ENCODE peak calls at places on chromosome 17, in seven cellular contexts. F, C, N, E, B, L and Q are unnamed samples.
A peak's percentile ranks its signal among the peaks of the same experiment; 100 is the strongest.

GRCh38 chr17:72691601-72692000 is 400.9 kb downstream of the SLC39A11 start:
- DNase-seq in F (no peak), C (peak; percentile 51), N (no peak), E (no peak), B (peak; percentile 12), L (no peak), Q (no peak)

GRCh38 chr17:74779948-74780400 is 3.8 kb upstream of the NAT9 start:
- DNase-seq in F (peak; percentile 100), C (no peak), N (peak; percentile 39), E (no peak), B (no peak), L (no peak), Q (no peak)

GRCh38 chr17:74750327-74751069 is 2.1 kb downstream of the NHERF1 start:
- DNase-seq in F (no peak), C (no peak), N (no peak), E (no peak), B (no peak), L (no peak), Q (no peak)

GRCh38 chr17:21210411-21211076 is 3.4 kb downstream of the TMEM11 start:
- DNase-seq in F (peak; percentile 22), C (no peak), N (no peak), E (no peak), B (no peak), L (no peak), Q (no peak)

GRCh38 chr17:48995871-48996695 is 1.1 kb upstream of the IGF2BP1 start:
- DNase-seq in F (no peak), C (no peak), N (no peak), E (no peak), B (no peak), L (no peak), Q (peak; percentile 85)

GRCh38 chr17:623121-623520 is 91.5 kb downstream of the VPS53 start:
- DNase-seq in F (no peak), C (no peak), N (no peak), E (no peak), B (no peak), L (no peak), Q (no peak)

GRCh38 chr17:44221862-44222111 is 2.3 kb upstream of the UBTF start:
- DNase-seq in F (no peak), C (no peak), N (no peak), E (no peak), B (no peak), L (no peak), Q (no peak)

GRCh38 chr17:67212716-67213417 is 32.1 kb downstream of the HELZ start:
- DNase-seq in F (peak; percentile 48), C (peak; percentile 28), N (no peak), E (no peak), B (no peak), L (no peak), Q (no peak)

GRCh38 chr17:2449486-2449885 is 48.6 kb upstream of the MNT start:
- DNase-seq in F (no peak), C (no peak), N (no peak), E (no peak), B (no peak), L (no peak), Q (no peak)

GRCh38 chr17:79483842-79484241 is 127.0 kb downstream of the RBFOX3 start:
- DNase-seq in F (no peak), C (no peak), N (no peak), E (no peak), B (no peak), L (no peak), Q (no peak)

GRCh38 chr17:6577686-6578263 is 21.4 kb upstream of the PITPNM3 start:
- DNase-seq in F (no peak), C (peak; percentile 93), N (no peak), E (no peak), B (no peak), L (no peak), Q (no peak)

GRCh38 chr17:31674305-31674704 is 184.7 kb downstream of the COPRS start:
- DNase-seq in F (no peak), C (peak; percentile 54), N (no peak), E (no peak), B (no peak), L (no peak), Q (no peak)

GRCh38 chr17:7650509-7651096 is at the start of gene ATP1B2:
- DNase-seq in F (peak; percentile 9), C (peak; percentile 20), N (no peak), E (no peak), B (no peak), L (peak; percentile 47), Q (peak; percentile 73)

GRCh38 chr17:28346199-28346580 is 10.6 kb downstream of the TNFAIP1 start:
- DNase-seq in F (no peak), C (no peak), N (no peak), E (no peak), B (no peak), L (no peak), Q (no peak)

GRCh38 chr17:34626141-34626681 is 46.8 kb downstream of the TMEM132E start:
- DNase-seq in F (no peak), C (no peak), N (no peak), E (no peak), B (no peak), L (no peak), Q (no peak)

GRCh38 chr17:16969931-16970906 is 1.7 kb downstream of the TNFRSF13B start:
- DNase-seq in F (no peak), C (no peak), N (no peak), E (no peak), B (no peak), L (no peak), Q (no peak)

GRCh38 chr17:60163108-60163784 is 13.5 kb downstream of the CA4 start:
- DNase-seq in F (peak; percentile 28), C (no peak), N (no peak), E (no peak), B (no peak), L (no peak), Q (no peak)

GRCh38 chr17:38730526-38731379 is 612 bp downstream of the CISD3 start:
- DNase-seq in F (peak; percentile 55), C (peak; percentile 53), N (no peak), E (no peak), B (no peak), L (no peak), Q (no peak)

GRCh38 chr17:18916816-18917496 is 35.0 kb upstream of the SLC5A10 start:
- DNase-seq in F (no peak), C (no peak), N (no peak), E (no peak), B (no peak), L (no peak), Q (no peak)

GRCh38 chr17:31492880-31493655 is 101.6 kb downstream of the RAB11FIP4 start:
- DNase-seq in F (peak; percentile 93), C (no peak), N (peak; percentile 30), E (no peak), B (no peak), L (peak; percentile 51), Q (no peak)

GRCh38 chr17:13594310-13594709 is 7.4 kb downstream of the HS3ST3A1 start:
- DNase-seq in F (no peak), C (no peak), N (no peak), E (no peak), B (no peak), L (no peak), Q (no peak)

GRCh38 chr17:61416540-61417363 is 17.1 kb downstream of the TBX2 start:
- DNase-seq in F (peak; percentile 74), C (peak; percentile 50), N (no peak), E (peak; percentile 54), B (peak; percentile 85), L (no peak), Q (peak; percentile 99)

GRCh38 chr17:78670850-78671291 is 93.7 kb upstream of the DNAH17 start:
- DNase-seq in F (no peak), C (no peak), N (no peak), E (no peak), B (no peak), L (no peak), Q (no peak)

GRCh38 chr17:8357910-8358309 is 18.3 kb downstream of the ODF4 start:
- DNase-seq in F (no peak), C (no peak), N (no peak), E (no peak), B (no peak), L (no peak), Q (no peak)

GRCh38 chr17:43020789-43021738 is 1.1 kb downstream of the VAT1 start:
- DNase-seq in F (peak; percentile 21), C (peak; percentile 47), N (peak; percentile 39), E (no peak), B (peak; percentile 43), L (no peak), Q (no peak)

GRCh38 chr17:64385187-64386083 is 5.2 kb downstream of the PECAM1 start:
- DNase-seq in F (peak; percentile 57), C (peak; percentile 85), N (peak; percentile 59), E (no peak), B (peak; percentile 13), L (no peak), Q (no peak)

GRCh38 chr17:72302735-72303134 is 181.9 kb downstream of the SOX9 start:
- DNase-seq in F (no peak), C (no peak), N (no peak), E (no peak), B (no peak), L (no peak), Q (no peak)

GRCh38 chr17:57586099-57586702 is 158.9 kb downstream of the CCDC182 start:
- DNase-seq in F (no peak), C (no peak), N (no peak), E (peak; percentile 76), B (no peak), L (no peak), Q (no peak)

GRCh38 chr17:35766903-35767510 is 6.3 kb downstream of the C17orf50 start:
- DNase-seq in F (peak; percentile 71), C (peak; percentile 34), N (no peak), E (no peak), B (no peak), L (peak; percentile 7), Q (no peak)

GRCh38 chr17:76379646-76380376 is 4.6 kb upstream of the SPHK1 start:
- DNase-seq in F (no peak), C (no peak), N (no peak), E (no peak), B (no peak), L (no peak), Q (no peak)

GRCh38 chr17:75910699-75911098 is 6.0 kb upstream of the MRPL38 start:
- DNase-seq in F (no peak), C (no peak), N (no peak), E (peak; percentile 8), B (no peak), L (no peak), Q (no peak)

GRCh38 chr17:1515640-1516402 is 591 bp downstream of the INPP5K start:
- DNase-seq in F (peak; percentile 59), C (peak; percentile 77), N (no peak), E (no peak), B (peak; percentile 54), L (no peak), Q (peak; percentile 33)

GRCh38 chr17:13953871-13954270 is 115.4 kb upstream of the COX10 start:
- DNase-seq in F (no peak), C (no peak), N (no peak), E (no peak), B (no peak), L (no peak), Q (no peak)

GRCh38 chr17:79844869-79845600 is 5.8 kb upstream of the CBX4 start:
- DNase-seq in F (peak; percentile 13), C (no peak), N (no peak), E (no peak), B (no peak), L (no peak), Q (peak; percentile 63)

GRCh38 chr17:8622191-8622590 is 8.3 kb downstream of the MYH10 start:
- DNase-seq in F (no peak), C (no peak), N (no peak), E (no peak), B (no peak), L (no peak), Q (no peak)

GRCh38 chr17:45907720-45908395 is 13.5 kb downstream of the MAPT start:
- DNase-seq in F (no peak), C (no peak), N (no peak), E (no peak), B (no peak), L (no peak), Q (no peak)

GRCh38 chr17:19418312-19418992 is 7.4 kb downstream of the RNF112 start:
- DNase-seq in F (peak; percentile 2), C (peak; percentile 34), N (no peak), E (no peak), B (no peak), L (no peak), Q (no peak)

GRCh38 chr17:28524476-28525415 is 18.6 kb downstream of the FOXN1 start:
- DNase-seq in F (no peak), C (peak; percentile 70), N (no peak), E (no peak), B (peak; percentile 7), L (no peak), Q (no peak)